ENCODE peak calls at places on chromosomes 12 and 14, in six cellular contexts. One of them, this sample, is unnamed.

GRCh38 chr12:75721790-75722189 is 210.4 kb upstream of the KRR1 start:
- DNase-seq in HFFc6: no peak
- DNase-seq in Kasumi-1: no peak
- DNase-seq in lower leg skin: no peak
- DNase-seq in hepatocyte: no peak
- DNase-seq in MCF 10A: no peak
- DNase-seq in this sample: no peak

GRCh38 chr14:100030441-100031153 is 34.6 kb upstream of the EVL start:
- DNase-seq in lower leg skin: peak; percentile 44
- DNase-seq in Kasumi-1: no peak
- DNase-seq in hepatocyte: peak; percentile 53
- DNase-seq in HFFc6: peak; percentile 82
- DNase-seq in MCF 10A: peak; percentile 81
- DNase-seq in this sample: no peak

GRCh38 chr12:14664434-14665023 is 31.9 kb downstream of the GUCY2C start:
- DNase-seq in Kasumi-1: peak; percentile 29
- DNase-seq in lower leg skin: peak; percentile 59
- DNase-seq in MCF 10A: peak; percentile 53
- DNase-seq in hepatocyte: peak; percentile 46
- DNase-seq in HFFc6: peak; percentile 43
- DNase-seq in this sample: no peak

GRCh38 chr14:26522985-26523384 is 74.8 kb downstream of the NOVA1 start:
- DNase-seq in MCF 10A: no peak
- DNase-seq in hepatocyte: no peak
- DNase-seq in Kasumi-1: no peak
- DNase-seq in lower leg skin: no peak
- DNase-seq in HFFc6: no peak
- DNase-seq in this sample: no peak

GRCh38 chr12:99249543-99249942 is 398.0 kb upstream of the GARIN6 start:
- DNase-seq in MCF 10A: no peak
- DNase-seq in Kasumi-1: no peak
- DNase-seq in lower leg skin: no peak
- DNase-seq in hepatocyte: no peak
- DNase-seq in HFFc6: no peak
- DNase-seq in this sample: no peak

GRCh38 chr14:77140937-77141591 is 527 bp downstream of the ZDHHC22 start:
- DNase-seq in lower leg skin: no peak
- DNase-seq in HFFc6: no peak
- DNase-seq in hepatocyte: peak; percentile 57
- DNase-seq in Kasumi-1: peak; percentile 30
- DNase-seq in MCF 10A: no peak
- DNase-seq in this sample: no peak

GRCh38 chr12:89098390-89099102 is 253.8 kb downstream of the DUSP6 start:
- DNase-seq in HFFc6: no peak
- DNase-seq in lower leg skin: no peak
- DNase-seq in Kasumi-1: peak; percentile 56
- DNase-seq in MCF 10A: no peak
- DNase-seq in hepatocyte: peak; percentile 13
- DNase-seq in this sample: no peak

GRCh38 chr14:85333313-85333712 is 196.6 kb upstream of the FLRT2 start:
- DNase-seq in lower leg skin: no peak
- DNase-seq in MCF 10A: peak; percentile 39
- DNase-seq in hepatocyte: no peak
- DNase-seq in HFFc6: peak; percentile 28
- DNase-seq in Kasumi-1: no peak
- DNase-seq in this sample: no peak

GRCh38 chr14:75258079-75258802 is 20.4 kb upstream of the FOS start:
- DNase-seq in HFFc6: no peak
- DNase-seq in MCF 10A: peak; percentile 85
- DNase-seq in Kasumi-1: no peak
- DNase-seq in lower leg skin: peak; percentile 86
- DNase-seq in hepatocyte: peak; percentile 59
- DNase-seq in this sample: no peak

GRCh38 chr12:124208469-124208868 is 86.4 kb upstream of the RFLNA start:
- DNase-seq in Kasumi-1: no peak
- DNase-seq in hepatocyte: no peak
- DNase-seq in HFFc6: no peak
- DNase-seq in MCF 10A: no peak
- DNase-seq in lower leg skin: no peak
- DNase-seq in this sample: no peak

GRCh38 chr14:69519253-69519661 is 34.7 kb downstream of the PLEKHD1 start:
- DNase-seq in hepatocyte: peak; percentile 50
- DNase-seq in Kasumi-1: no peak
- DNase-seq in HFFc6: peak; percentile 41
- DNase-seq in MCF 10A: no peak
- DNase-seq in lower leg skin: no peak
- DNase-seq in this sample: no peak

GRCh38 chr14:35146711-35147149 is 24.4 kb downstream of the PRORP start:
- DNase-seq in Kasumi-1: no peak
- DNase-seq in MCF 10A: no peak
- DNase-seq in hepatocyte: peak; percentile 0
- DNase-seq in HFFc6: no peak
- DNase-seq in lower leg skin: no peak
- DNase-seq in this sample: no peak

GRCh38 chr12:69309461-69309860 is 38.7 kb upstream of the LYZ start:
- DNase-seq in MCF 10A: no peak
- DNase-seq in lower leg skin: no peak
- DNase-seq in hepatocyte: no peak
- DNase-seq in HFFc6: no peak
- DNase-seq in Kasumi-1: no peak
- DNase-seq in this sample: no peak

GRCh38 chr12:6285532-6286306 is 24.8 kb upstream of the PLEKHG6 start:
- DNase-seq in hepatocyte: no peak
- DNase-seq in lower leg skin: no peak
- DNase-seq in Kasumi-1: no peak
- DNase-seq in MCF 10A: peak; percentile 62
- DNase-seq in HFFc6: no peak
- DNase-seq in this sample: no peak

This sample was measured in osteocyte.